ENCODE peak calls at places on chromosomes 12 and 14, in eight cellular contexts. A, B, X, G, L, K, Q and P are unnamed samples.
A peak's percentile ranks its signal among the peaks of the same experiment; 100 is the strongest.

GRCh38 chr12:6632026-6632978 is 3.5 kb downstream of the LPAR5 start:
- DNase-seq in A (no peak), B (no peak), X (peak; percentile 80), G (peak; percentile 61), L (no peak), K (no peak), Q (no peak), P (no peak)

GRCh38 chr14:99730876-99731351 is 46.8 kb downstream of the CYP46A1 start:
- DNase-seq in A (no peak), B (no peak), X (no peak), G (no peak), L (peak; percentile 18), K (no peak), Q (no peak), P (peak; percentile 58)

GRCh38 chr14:54440037-54440436 is 1.1 kb downstream of the CNIH1 start:
- DNase-seq in A (peak; percentile 32), B (no peak), X (no peak), G (no peak), L (no peak), K (no peak), Q (peak; percentile 51), P (no peak)

GRCh38 chr14:106378191-106378590 is 851.8 kb downstream of the TMEM121 start:
- DNase-seq in A (no peak), B (no peak), X (peak; percentile 74), G (no peak), L (no peak), K (no peak), Q (no peak), P (no peak)

GRCh38 chr12:90484130-90484529 is 470.8 kb downstream of the CCER1 start:
- DNase-seq in A (no peak), B (no peak), X (no peak), G (no peak), L (no peak), K (no peak), Q (peak; percentile 18), P (no peak)

GRCh38 chr12:66514581-66514980 is 164.3 kb downstream of the GRIP1 start:
- DNase-seq in A (peak; percentile 54), B (no peak), X (no peak), G (no peak), L (no peak), K (no peak), Q (peak; percentile 21), P (no peak)

GRCh38 chr12:14651371-14651770 is 45.0 kb downstream of the GUCY2C start:
- DNase-seq in A (no peak), B (no peak), X (no peak), G (no peak), L (no peak), K (no peak), Q (no peak), P (no peak)

GRCh38 chr12:111529424-111530368 is 69.4 kb downstream of the ATXN2 start:
- DNase-seq in A (peak; percentile 61), B (no peak), X (peak; percentile 65), G (peak; percentile 66), L (peak; percentile 40), K (peak; percentile 8), Q (peak; percentile 74), P (no peak)

GRCh38 chr12:90695415-90695814 is 259.6 kb downstream of the CCER1 start:
- DNase-seq in A (peak; percentile 9), B (no peak), X (no peak), G (no peak), L (no peak), K (no peak), Q (peak; percentile 22), P (no peak)

GRCh38 chr14:104248203-104249055 is 110.0 kb downstream of the KIF26A start:
- DNase-seq in A (no peak), B (no peak), X (no peak), G (no peak), L (peak; percentile 24), K (no peak), Q (no peak), P (no peak)

GRCh38 chr14:69693145-69693544 is 73.8 kb upstream of the SRSF5 start:
- DNase-seq in A (no peak), B (no peak), X (no peak), G (peak; percentile 34), L (no peak), K (no peak), Q (no peak), P (no peak)

GRCh38 chr12:91205791-91206190 is 23.2 kb upstream of the DCN start:
- DNase-seq in A (no peak), B (no peak), X (no peak), G (no peak), L (no peak), K (no peak), Q (no peak), P (no peak)

GRCh38 chr12:87848248-87848868 is 180.8 kb downstream of the C12orf50 start:
- DNase-seq in A (peak; percentile 82), B (peak; percentile 29), X (no peak), G (peak; percentile 66), L (no peak), K (peak; percentile 38), Q (peak; percentile 65), P (no peak)

GRCh38 chr14:69518341-69519101 is 34.0 kb downstream of the PLEKHD1 start:
- DNase-seq in A (no peak), B (no peak), X (no peak), G (peak; percentile 16), L (no peak), K (no peak), Q (no peak), P (no peak)

GRCh38 chr14:100011568-100012325 is 53.5 kb upstream of the EVL start:
- DNase-seq in A (no peak), B (no peak), X (no peak), G (no peak), L (no peak), K (no peak), Q (no peak), P (no peak)

GRCh38 chr12:41557081-41557480 is 369.0 kb downstream of the PDZRN4 start:
- DNase-seq in A (no peak), B (no peak), X (no peak), G (no peak), L (no peak), K (no peak), Q (no peak), P (no peak)

GRCh38 chr14:56244138-56244789 is 126.1 kb downstream of the PELI2 start:
- DNase-seq in A (peak; percentile 82), B (peak; percentile 68), X (no peak), G (no peak), L (no peak), K (no peak), Q (no peak), P (no peak)

GRCh38 chr12:50314629-50315312 is 31.5 kb upstream of the LIMA1 start:
- DNase-seq in A (peak; percentile 71), B (no peak), X (peak; percentile 15), G (peak; percentile 64), L (no peak), K (peak; percentile 46), Q (peak; percentile 71), P (no peak)

DNA sequence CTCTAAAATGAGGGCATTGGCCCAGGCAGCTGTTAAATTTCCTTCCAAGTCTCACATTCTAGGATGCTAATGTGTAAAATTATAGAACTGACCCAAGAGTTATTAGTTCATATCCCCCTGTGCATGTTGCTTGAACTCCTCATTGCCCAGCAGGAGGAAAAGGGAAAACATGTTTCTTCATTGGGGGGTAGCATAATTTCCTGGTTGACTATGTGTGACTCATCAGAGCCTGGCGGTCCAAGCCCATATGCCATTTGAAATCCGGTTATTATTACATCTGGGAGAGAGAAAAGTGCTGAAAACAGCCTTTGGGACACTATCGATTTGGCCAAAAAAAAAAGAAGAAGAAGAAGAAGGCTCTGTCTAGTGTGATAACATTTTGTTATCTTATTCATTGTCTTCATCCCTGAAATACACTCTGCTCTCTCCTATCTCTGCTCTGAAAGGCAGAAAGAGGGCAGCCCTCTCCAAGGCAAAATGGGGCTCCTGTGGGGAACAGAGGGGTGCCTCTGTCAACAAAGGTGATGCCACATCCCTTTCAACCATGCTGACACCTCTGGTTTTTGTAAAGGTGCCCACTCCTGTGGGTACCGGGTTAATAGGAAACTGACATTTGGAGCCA is 114.2 kb downstream of the DAD1 start:
- DNase-seq in A (peak; percentile 66), B (no peak), X (no peak), G (no peak), L (no peak), K (no peak), Q (no peak), P (no peak)
- H3K4me3 ChIP-seq in A (no peak overlapping the region), B (no peak overlapping the region), X (no peak overlapping the region), G (no peak overlapping the region), L (no peak overlapping the region), K (no peak overlapping the region), Q (no peak overlapping the region), P (no peak overlapping the region)

GRCh38 chr12:89344043-89344861 is 8.0 kb downstream of the DUSP6 start:
- DNase-seq in A (no peak), B (no peak), X (no peak), G (no peak), L (no peak), K (no peak), Q (no peak), P (no peak)
- H3K4me3 ChIP-seq in A (no peak overlapping the region), B (no peak overlapping the region), X (no peak overlapping the region), G (no peak overlapping the region), L (no peak overlapping the region), K (no peak overlapping the region), Q (no peak overlapping the region), P (no peak overlapping the region)

GRCh38 chr12:49189731-49190314 is 943 bp upstream of the TUBA1A start:
- DNase-seq in A (peak; percentile 19), B (no peak), X (no peak), G (no peak), L (no peak), K (no peak), Q (no peak), P (no peak)
- H3K4me3 ChIP-seq in A (peak overlapping the region; percentile 99), B (peak overlapping the region; percentile 89), X (peak overlapping the region; percentile 18), G (peak overlapping the region; percentile 96), L (peak overlapping the region; percentile 98), K (peak overlapping the region; percentile 79), Q (no peak overlapping the region), P (peak overlapping the region; percentile 81)

GRCh38 chr12:132265056-132265800 is 64.2 kb downstream of the GALNT9 start:
- DNase-seq in A (no peak), B (no peak), X (no peak), G (no peak), L (no peak), K (no peak), Q (no peak), P (no peak)

GRCh38 chr12:132268674-132269073 is 60.7 kb downstream of the GALNT9 start:
- DNase-seq in A (no peak), B (no peak), X (no peak), G (no peak), L (no peak), K (no peak), Q (no peak), P (no peak)

GRCh38 chr12:132266370-132266769 is 63.0 kb downstream of the GALNT9 start:
- DNase-seq in A (no peak), B (no peak), X (no peak), G (no peak), L (no peak), K (no peak), Q (no peak), P (no peak)

GRCh38 chr12:132267873-132268272 is 61.5 kb downstream of the GALNT9 start:
- DNase-seq in A (no peak), B (no peak), X (no peak), G (no peak), L (no peak), K (no peak), Q (no peak), P (no peak)

DNA sequence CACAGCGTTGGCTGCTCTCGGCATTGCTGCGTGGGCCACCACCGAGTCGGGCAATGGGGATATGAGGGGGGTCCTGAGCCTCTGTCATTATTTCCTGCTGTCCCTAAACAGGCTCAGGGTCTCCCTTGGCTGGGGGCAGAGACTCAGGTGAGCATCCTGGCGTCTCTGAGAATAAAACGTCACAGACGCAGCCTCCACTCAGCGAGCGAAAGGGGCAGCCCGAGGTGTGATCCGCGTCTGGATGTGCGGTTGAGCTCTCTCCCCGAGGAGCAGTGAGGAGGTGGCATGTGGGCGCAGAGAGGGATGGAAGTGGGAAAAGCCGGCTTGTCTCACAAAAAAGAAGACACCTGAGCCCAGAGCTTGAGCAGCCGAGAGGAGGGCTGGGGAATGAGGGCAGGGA is 62.6 kb downstream of the GALNT9 start:
- DNase-seq in A (no peak), B (no peak), X (no peak), G (no peak), L (no peak), K (no peak), Q (no peak), P (no peak)
- H3K4me3 ChIP-seq in A (no peak overlapping the region), B (no peak overlapping the region), X (no peak overlapping the region), G (no peak overlapping the region), L (no peak overlapping the region), K (no peak overlapping the region), Q (no peak overlapping the region), P (no peak overlapping the region)